ENCODE peak calls at places on chromosome X, in seven cellular contexts. M is upper lobe of right lung; F is HEK293T; P is activated CD8-positive, alpha-beta memory T cell treated with anti-CD3 and anti-CD28 coated beads for 1 hour; Y is GM23338; K is SK-MEL-5; W is neuronal stem cell. L is an unnamed sample.
A peak's percentile ranks its signal among the peaks of the same experiment; 100 is the strongest.

GRCh38 chrX:13092455-13092941 is 48.1 kb upstream of the FAM9C start:
- DNase-seq in M (peak; percentile 74), F (no peak), P (peak; percentile 40), Y (no peak), K (no peak), W (no peak), L (no peak)

GRCh38 chrX:9928083-9928482 is 39.1 kb upstream of the CLDN34 start:
- DNase-seq in M (no peak), F (no peak), P (no peak), Y (peak; percentile 91), K (no peak), W (peak; percentile 71), L (peak; percentile 57)

GRCh38 chrX:122866527-122866926 is 317.6 kb upstream of the GRIA3 start:
- DNase-seq in M (no peak), F (no peak), P (no peak), Y (no peak), K (no peak), W (no peak), L (no peak)

GRCh38 chrX:17590892-17591740 is 146.2 kb upstream of the SCML1 start:
- DNase-seq in M (no peak), F (peak; percentile 65), P (no peak), Y (peak; percentile 68), K (peak; percentile 57), W (peak; percentile 15), L (peak; percentile 64)

GRCh38 chrX:149910178-149910695 is 19.1 kb upstream of the HSFX4 start:
- DNase-seq in M (no peak), F (no peak), P (no peak), Y (no peak), K (no peak), W (no peak), L (no peak)

GRCh38 chrX:11575332-11575731 is 90.4 kb downstream of the ARHGAP6 start:
- DNase-seq in M (no peak), F (no peak), P (no peak), Y (no peak), K (no peak), W (no peak), L (no peak)

GRCh38 chrX:826026-826425 is 195.4 kb downstream of the SHOX start:
- DNase-seq in M (no peak), F (no peak), P (no peak), Y (no peak), K (no peak), W (no peak), L (no peak)

GRCh38 chrX:134294548-134294947 is 57.6 kb downstream of the CCDC160 start:
- DNase-seq in M (no peak), F (peak; percentile 27), P (no peak), Y (peak; percentile 17), K (peak; percentile 51), W (no peak), L (peak; percentile 4)

GRCh38 chrX:129565046-129565649 is 25.1 kb downstream of the OCRL start:
- DNase-seq in M (no peak), F (no peak), P (no peak), Y (peak; percentile 53), K (no peak), W (no peak), L (peak; percentile 27)

GRCh38 chrX:136166221-136166855 is 19.0 kb downstream of the FHL1 start:
- DNase-seq in M (no peak), F (peak; percentile 23), P (no peak), Y (peak; percentile 30), K (peak; percentile 61), W (no peak), L (no peak)

GRCh38 chrX:108199691-108200090 is 108.1 kb downstream of the ATG4A start:
- DNase-seq in M (no peak), F (peak; percentile 68), P (no peak), Y (peak; percentile 58), K (peak; percentile 53), W (no peak), L (peak; percentile 22)

GRCh38 chrX:40521868-40522450 is 58.8 kb upstream of the ATP6AP2 start:
- DNase-seq in M (no peak), F (no peak), P (no peak), Y (no peak), K (no peak), W (no peak), L (no peak)

GRCh38 chrX:119467433-119467832 is 811 bp upstream of the SLC25A5 start:
- DNase-seq in M (no peak), F (no peak), P (no peak), Y (no peak), K (no peak), W (no peak), L (no peak)

GRCh38 chrX:113001836-113002235 is 161.2 kb upstream of the AMOT start:
- DNase-seq in M (no peak), F (no peak), P (no peak), Y (peak; percentile 12), K (peak; percentile 39), W (no peak), L (no peak)

GRCh38 chrX:63525491-63525890 is 174.4 kb upstream of the SPIN4 start:
- DNase-seq in M (no peak), F (no peak), P (no peak), Y (no peak), K (no peak), W (no peak), L (peak; percentile 3)

GRCh38 chrX:4173743-4174142 is 460.3 kb upstream of the PRKX start:
- DNase-seq in M (no peak), F (no peak), P (no peak), Y (no peak), K (no peak), W (no peak), L (no peak)

GRCh38 chrX:48488034-48488433 is 12.0 kb downstream of the FTSJ1 start:
- DNase-seq in M (no peak), F (no peak), P (no peak), Y (no peak), K (no peak), W (no peak), L (no peak)

GRCh38 chrX:48794993-48795501 is 6.8 kb upstream of the HDAC6 start:
- DNase-seq in M (peak; percentile 81), F (no peak), P (no peak), Y (no peak), K (no peak), W (no peak), L (no peak)

GRCh38 chrX:147217334-147217733 is 402.8 kb upstream of the CXorf51A start:
- DNase-seq in M (no peak), F (no peak), P (no peak), Y (no peak), K (no peak), W (no peak), L (peak; percentile 4)

GRCh38 chrX:155632424-155633100 is 19.8 kb upstream of the TMLHE start:
- DNase-seq in M (no peak), F (no peak), P (no peak), Y (no peak), K (peak; percentile 2), W (no peak), L (no peak)

GRCh38 chrX:153642313-153642654 is 4.7 kb upstream of the DUSP9 start:
- DNase-seq in M (peak; percentile 31), F (peak; percentile 51), P (no peak), Y (peak; percentile 41), K (no peak), W (no peak), L (peak; percentile 55)

GRCh38 chrX:52577464-52578173 is 60.8 kb upstream of the XAGE1B start:
- DNase-seq in M (no peak), F (no peak), P (no peak), Y (no peak), K (no peak), W (no peak), L (no peak)

GRCh38 chrX:153511784-153512500 is 5.5 kb upstream of the ATP2B3 start:
- DNase-seq in M (no peak), F (no peak), P (no peak), Y (no peak), K (no peak), W (no peak), L (no peak)

GRCh38 chrX:154051210-154051810 is 31.6 kb upstream of the IRAK1 start:
- DNase-seq in M (no peak), F (peak; percentile 73), P (peak; percentile 33), Y (peak; percentile 78), K (peak; percentile 69), W (peak; percentile 24), L (peak; percentile 54)

GRCh38 chrX:72644946-72645345 is 69.2 kb downstream of the PHKA1 start:
- DNase-seq in M (no peak), F (no peak), P (no peak), Y (no peak), K (no peak), W (no peak), L (no peak)